ENCODE peak calls at places on chromosome 7, in ten cellular contexts. B is endothelial cell of umbilical vein, Z is HCT116, X is WTC11, J is GM12878, Q is NB4, P is K562, H is H1, U is HepG2, V is SK-N-SH. M is an unnamed sample.

GRCh38 chr7:32518534-32519140 is 23.3 kb downstream of the AVL9 start:
- DNase-seq in B (no peak), Z (peak; percentile 74), X (no peak), J (no peak), Q (peak; percentile 80), P (no peak), H (no peak), U (peak; percentile 41), V (no peak), M (peak; percentile 89)

GRCh38 chr7:117123311-117123926 is 170.1 kb downstream of the ST7 start:
- DNase-seq in B (no peak), Z (no peak), X (no peak), J (no peak), Q (no peak), P (no peak), H (no peak), U (no peak), V (no peak), M (no peak)

GRCh38 chr7:105131890-105132289 is 117.9 kb downstream of the KMT2E start:
- DNase-seq in B (no peak), Z (no peak), X (no peak), J (no peak), Q (no peak), P (peak; percentile 38), H (no peak), U (no peak), V (no peak), M (no peak)

GRCh38 chr7:51949726-51950644 is 633.4 kb upstream of the COBL start:
- DNase-seq in B (no peak), Z (no peak), X (peak; percentile 74), J (no peak), Q (no peak), P (no peak), H (peak; percentile 91), U (no peak), V (peak; percentile 28), M (no peak)

GRCh38 chr7:47814905-47815613 is 133.2 kb downstream of the PKD1L1 start:
- DNase-seq in B (no peak), Z (no peak), X (peak; percentile 57), J (no peak), Q (no peak), P (no peak), H (peak; percentile 29), U (no peak), V (no peak), M (no peak)

GRCh38 chr7:100222445-100223132 is 2.8 kb downstream of the PVRIG start:
- DNase-seq in B (no peak), Z (no peak), X (no peak), J (no peak), Q (no peak), P (no peak), H (no peak), U (no peak), V (no peak), M (no peak)

GRCh38 chr7:75906991-75907667 is 7.8 kb upstream of the POR start:
- DNase-seq in B (no peak), Z (no peak), X (no peak), J (no peak), Q (no peak), P (peak; percentile 69), H (no peak), U (peak; percentile 97), V (no peak), M (peak; percentile 47)

GRCh38 chr7:36280840-36281812 is 108.5 kb upstream of the ANLN start:
- DNase-seq in B (peak; percentile 49), Z (peak; percentile 34), X (peak; percentile 52), J (no peak), Q (peak; percentile 96), P (peak; percentile 22), H (no peak), U (no peak), V (peak; percentile 69), M (peak; percentile 76)

GRCh38 chr7:42692609-42693008 is 219.3 kb downstream of the C7orf25 start:
- DNase-seq in B (no peak), Z (no peak), X (no peak), J (no peak), Q (no peak), P (no peak), H (no peak), U (no peak), V (no peak), M (no peak)

GRCh38 chr7:73706122-73707044 is 13.1 kb downstream of the STX1A start:
- DNase-seq in B (no peak), Z (peak; percentile 68), X (no peak), J (no peak), Q (no peak), P (peak; percentile 63), H (no peak), U (no peak), V (peak; percentile 40), M (peak; percentile 89)

GRCh38 chr7:46603780-46604725 is 683.0 kb upstream of the IGFBP3 start:
- DNase-seq in B (peak; percentile 89), Z (no peak), X (no peak), J (no peak), Q (peak; percentile 42), P (no peak), H (no peak), U (no peak), V (peak; percentile 10), M (no peak)

GRCh38 chr7:79455173-79455790 is 1.8 kb upstream of the MAGI2 start:
- DNase-seq in B (no peak), Z (no peak), X (no peak), J (no peak), Q (no peak), P (no peak), H (no peak), U (no peak), V (no peak), M (no peak)

GRCh38 chr7:79876769-79877362 is 257.8 kb upstream of the GNAI1 start:
- DNase-seq in B (peak; percentile 38), Z (no peak), X (no peak), J (no peak), Q (peak; percentile 16), P (no peak), H (no peak), U (no peak), V (no peak), M (no peak)

GRCh38 chr7:101308245-101309085 is 13.1 kb downstream of the IFT22 start:
- DNase-seq in B (peak; percentile 20), Z (no peak), X (peak; percentile 90), J (no peak), Q (peak; percentile 91), P (peak; percentile 87), H (no peak), U (peak; percentile 73), V (peak; percentile 80), M (peak; percentile 89)
- TF ChIP-seq MAX in B (no peak), Z (peak; percentile 47), X (peak; percentile 30), J (no peak), Q (peak; percentile 87), P (peak; percentile 62), H (peak; percentile 39), U (peak; percentile 75), V (peak; percentile 54), M (peak; percentile 95)

GRCh38 chr7:149197675-149198074 is 2.3 kb downstream of the ZNF282 start:
- DNase-seq in B (no peak), Z (no peak), X (no peak), J (no peak), Q (no peak), P (no peak), H (no peak), U (no peak), V (no peak), M (no peak)

GRCh38 chr7:149196705-149197171 is 1.4 kb downstream of the ZNF282 start:
- DNase-seq in B (peak; percentile 21), Z (no peak), X (no peak), J (no peak), Q (peak; percentile 63), P (peak; percentile 53), H (no peak), U (peak; percentile 27), V (peak; percentile 64), M (peak; percentile 36)

GRCh38 chr7:149196151-149196704 is 882 bp downstream of the ZNF282 start:
- DNase-seq in B (peak; percentile 49), Z (no peak), X (no peak), J (no peak), Q (peak; percentile 57), P (peak; percentile 40), H (no peak), U (no peak), V (peak; percentile 65), M (no peak)

GRCh38 chr7:149195180-149196150 is at the start of gene ZNF282:
- DNase-seq in B (peak; percentile 91), Z (peak; percentile 67), X (peak; percentile 95), J (peak; percentile 31), Q (peak; percentile 95), P (peak; percentile 95), H (peak; percentile 75), U (peak; percentile 85), V (peak; percentile 100), M (peak; percentile 96)

GRCh38 chr7:149194799-149195179 is 557 bp upstream of the ZNF282 start:
- DNase-seq in B (no peak), Z (no peak), X (no peak), J (no peak), Q (no peak), P (no peak), H (no peak), U (no peak), V (no peak), M (no peak)
- TF ChIP-seq MAX in B (no peak), Z (no peak), X (no peak), J (no peak), Q (no peak), P (no peak), H (no peak), U (no peak), V (no peak), M (no peak)

DNA sequence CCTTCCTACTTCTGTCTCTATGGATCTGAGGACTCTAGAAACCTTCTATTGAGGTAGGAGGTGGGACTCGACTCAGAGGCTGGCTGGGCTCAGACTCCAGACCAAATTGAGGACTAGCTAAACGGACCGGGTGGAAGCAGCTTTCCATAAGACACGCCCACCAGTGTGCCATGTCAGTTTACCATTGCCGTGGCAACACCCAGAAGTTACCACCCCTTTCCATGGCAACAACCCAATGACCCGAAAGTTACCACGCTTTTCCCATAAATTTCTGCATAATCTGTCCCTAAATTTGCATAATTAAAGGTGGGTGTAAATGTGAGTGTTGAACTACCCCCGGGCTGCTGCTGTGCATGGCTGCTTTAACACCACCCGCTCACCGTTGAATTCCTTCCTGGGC is 58.9 kb downstream of the MICALL2 start:
- DNase-seq in B (no peak), Z (no peak), X (peak; percentile 47), J (no peak), Q (no peak), P (no peak), H (no peak), U (no peak), V (no peak), M (no peak)
- TF ChIP-seq MAX in B (no peak), Z (no peak), X (no peak), J (no peak), Q (no peak), P (no peak), H (no peak), U (no peak), V (no peak), M (no peak)

GRCh38 chr7:26664735-26665420 is 199.5 kb downstream of the SKAP2 start:
- DNase-seq in B (peak; percentile 87), Z (no peak), X (no peak), J (no peak), Q (peak; percentile 39), P (no peak), H (no peak), U (no peak), V (no peak), M (no peak)
- TF ChIP-seq MAX in B (no peak), Z (no peak), X (no peak), J (no peak), Q (no peak), P (no peak), H (no peak), U (no peak), V (no peak), M (no peak)